ENCODE peak calls at places on chromosome 21, in six cellular contexts. One of them, this sample, is unnamed.

GRCh38 chr21:16573581-16573980 is 843.8 kb downstream of the USP25 start:
- DNase-seq in IMR-90: peak; percentile 76
- DNase-seq in H1: no peak
- DNase-seq in neuronal stem cell: no peak
- DNase-seq in mesendoderm: peak; percentile 47
- DNase-seq in H9: no peak
- DNase-seq in this sample: peak; percentile 33

GRCh38 chr21:41124626-41125240 is 43.2 kb upstream of the BACE2 start:
- DNase-seq in mesendoderm: no peak
- DNase-seq in H1: no peak
- DNase-seq in neuronal stem cell: no peak
- DNase-seq in IMR-90: no peak
- DNase-seq in H9: no peak
- DNase-seq in this sample: no peak

GRCh38 chr21:36966846-36967657 is 583 bp upstream of the HLCS start:
- DNase-seq in H1: no peak
- DNase-seq in neuronal stem cell: no peak
- DNase-seq in IMR-90: no peak
- DNase-seq in H9: no peak
- DNase-seq in mesendoderm: peak; percentile 67
- DNase-seq in this sample: peak; percentile 37

GRCh38 chr21:34967509-34968289 is 81.4 kb downstream of the RUNX1 start:
- DNase-seq in neuronal stem cell: no peak
- DNase-seq in H1: no peak
- DNase-seq in mesendoderm: peak; percentile 44
- DNase-seq in H9: no peak
- DNase-seq in IMR-90: peak; percentile 35
- DNase-seq in this sample: peak; percentile 86

GRCh38 chr21:31945116-31945515 is 72.3 kb downstream of the HUNK start:
- DNase-seq in H1: no peak
- DNase-seq in H9: no peak
- DNase-seq in mesendoderm: no peak
- DNase-seq in neuronal stem cell: no peak
- DNase-seq in IMR-90: no peak
- DNase-seq in this sample: no peak

GRCh38 chr21:36203603-36203889 is 46.9 kb downstream of the DOP1B start:
- DNase-seq in IMR-90: peak; percentile 92
- DNase-seq in H1: no peak
- DNase-seq in mesendoderm: peak; percentile 56
- DNase-seq in H9: no peak
- DNase-seq in neuronal stem cell: no peak
- DNase-seq in this sample: peak; percentile 74

GRCh38 chr21:27077501-27077900 is 110.6 kb upstream of the ADAMTS5 start:
- DNase-seq in IMR-90: peak; percentile 17
- DNase-seq in mesendoderm: no peak
- DNase-seq in H9: no peak
- DNase-seq in neuronal stem cell: no peak
- DNase-seq in H1: no peak
- DNase-seq in this sample: peak; percentile 9

GRCh38 chr21:35324372-35325220 is 275.5 kb upstream of the RUNX1 start:
- DNase-seq in H9: no peak
- DNase-seq in neuronal stem cell: no peak
- DNase-seq in IMR-90: peak; percentile 63
- DNase-seq in H1: no peak
- DNase-seq in mesendoderm: peak; percentile 39
- DNase-seq in this sample: peak; percentile 88

GRCh38 chr21:14888202-14888601 is 176.6 kb downstream of the NRIP1 start:
- DNase-seq in neuronal stem cell: no peak
- DNase-seq in H1: no peak
- DNase-seq in H9: no peak
- DNase-seq in IMR-90: no peak
- DNase-seq in mesendoderm: no peak
- DNase-seq in this sample: no peak
- H2AK5ac ChIP-seq in neuronal stem cell: no peak overlapping the region
- H2AK5ac ChIP-seq in H1: no peak overlapping the region
- H2AK5ac ChIP-seq in H9: no peak overlapping the region
- H2AK5ac ChIP-seq in IMR-90: no peak overlapping the region
- H2AK5ac ChIP-seq in mesendoderm: no peak overlapping the region
- H2AK5ac ChIP-seq in this sample: no peak overlapping the region

GRCh38 chr21:45330851-45331261 is 43.2 kb upstream of the POFUT2 start:
- DNase-seq in mesendoderm: no peak
- DNase-seq in H1: no peak
- DNase-seq in H9: peak; percentile 24
- DNase-seq in IMR-90: no peak
- DNase-seq in neuronal stem cell: no peak
- DNase-seq in this sample: no peak

GRCh38 chr21:45327458-45328197 is 39.9 kb upstream of the POFUT2 start:
- DNase-seq in H1: no peak
- DNase-seq in mesendoderm: no peak
- DNase-seq in IMR-90: no peak
- DNase-seq in neuronal stem cell: no peak
- DNase-seq in H9: no peak
- DNase-seq in this sample: no peak

GRCh38 chr21:45330075-45330781 is 42.5 kb upstream of the POFUT2 start:
- DNase-seq in neuronal stem cell: no peak
- DNase-seq in IMR-90: peak; percentile 88
- DNase-seq in mesendoderm: peak; percentile 97
- DNase-seq in H9: peak; percentile 47
- DNase-seq in H1: peak; percentile 58
- DNase-seq in this sample: peak; percentile 88

GRCh38 chr21:45328198-45329087 is 40.7 kb upstream of the POFUT2 start:
- DNase-seq in neuronal stem cell: no peak
- DNase-seq in H9: no peak
- DNase-seq in H1: no peak
- DNase-seq in IMR-90: no peak
- DNase-seq in mesendoderm: no peak
- DNase-seq in this sample: no peak

DNA sequence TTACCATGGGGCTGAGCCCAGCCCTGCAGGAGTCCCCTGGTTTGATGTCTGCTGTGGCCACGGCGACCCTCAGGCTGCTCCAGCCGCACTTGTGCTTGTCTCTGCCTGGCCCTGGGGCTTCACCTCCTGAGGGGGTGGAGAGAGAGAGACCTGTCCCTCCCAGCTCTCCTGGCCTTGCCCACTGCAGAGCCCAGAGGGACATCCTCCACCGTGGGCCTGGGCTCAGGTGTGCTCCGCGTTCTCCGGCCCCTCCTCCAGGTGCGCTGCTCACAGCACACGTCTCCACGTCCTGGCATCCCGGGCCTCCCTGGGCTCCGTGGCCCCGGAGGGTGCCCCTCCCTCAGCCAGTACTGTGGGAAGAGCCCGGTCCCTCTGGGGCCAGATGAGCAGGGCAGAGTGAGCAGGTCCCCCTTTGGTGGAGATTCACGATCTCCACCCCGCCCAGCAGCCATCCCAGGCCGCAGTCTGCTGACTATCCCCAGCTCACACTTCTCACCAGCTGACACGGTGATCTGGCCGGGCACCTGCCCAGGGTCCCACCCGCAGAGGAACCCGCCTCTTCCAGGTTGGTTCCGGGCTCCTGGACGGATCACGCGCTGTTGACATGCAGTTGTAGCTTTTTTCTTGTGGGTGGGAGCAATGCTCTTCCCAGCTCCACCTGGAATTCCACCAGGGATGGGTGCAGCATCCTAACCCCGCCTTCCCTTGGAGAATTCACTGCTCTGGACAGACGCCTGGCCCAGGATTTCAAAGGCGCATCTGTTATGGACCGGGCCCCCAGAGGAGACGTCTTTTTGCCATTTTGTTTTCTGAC is 41.8 kb upstream of the POFUT2 start:
- DNase-seq in IMR-90: no peak
- DNase-seq in H1: no peak
- DNase-seq in H9: no peak
- DNase-seq in neuronal stem cell: no peak
- DNase-seq in mesendoderm: peak; percentile 66
- DNase-seq in this sample: no peak
- H2AK5ac ChIP-seq in IMR-90: peak overlapping the region; percentile 92
- H2AK5ac ChIP-seq in H1: peak overlapping the region; percentile 13
- H2AK5ac ChIP-seq in H9: no peak overlapping the region
- H2AK5ac ChIP-seq in neuronal stem cell: peak overlapping the region; percentile 88
- H2AK5ac ChIP-seq in mesendoderm: peak overlapping the region; percentile 58
- H2AK5ac ChIP-seq in this sample: peak overlapping the region; percentile 100

GRCh38 chr21:42294273-42294880 is 20.8 kb downstream of the TFF3 start:
- DNase-seq in IMR-90: no peak
- DNase-seq in neuronal stem cell: no peak
- DNase-seq in mesendoderm: no peak
- DNase-seq in H1: no peak
- DNase-seq in H9: no peak
- DNase-seq in this sample: no peak
- H2AK5ac ChIP-seq in IMR-90: no peak overlapping the region
- H2AK5ac ChIP-seq in neuronal stem cell: peak overlapping the region; percentile 43
- H2AK5ac ChIP-seq in mesendoderm: no peak overlapping the region
- H2AK5ac ChIP-seq in H1: no peak overlapping the region
- H2AK5ac ChIP-seq in H9: no peak overlapping the region
- H2AK5ac ChIP-seq in this sample: no peak overlapping the region

DNA sequence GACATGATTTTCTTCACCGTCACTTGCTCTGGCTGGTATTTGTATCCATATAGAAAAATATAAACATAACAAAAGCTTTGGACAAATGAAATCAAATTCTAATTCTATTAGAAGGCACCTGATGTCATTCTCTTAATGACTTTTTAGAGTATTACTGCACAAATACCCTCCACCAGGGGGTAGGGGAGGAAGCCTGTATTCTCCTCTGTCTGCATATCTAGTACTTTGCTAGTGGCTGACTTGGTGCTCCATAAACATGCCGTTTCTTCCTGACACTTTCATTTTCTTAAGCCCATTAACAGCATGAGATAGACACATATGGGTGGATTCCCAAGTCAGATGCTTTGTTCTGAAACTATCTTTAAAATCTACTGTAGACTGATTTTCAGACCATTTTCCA is 20.6 kb upstream of the KCNJ15 start:
- DNase-seq in H1: no peak
- DNase-seq in neuronal stem cell: no peak
- DNase-seq in H9: no peak
- DNase-seq in mesendoderm: peak; percentile 48
- DNase-seq in IMR-90: no peak
- DNase-seq in this sample: peak; percentile 25
- H2AK5ac ChIP-seq in H1: no peak overlapping the region
- H2AK5ac ChIP-seq in neuronal stem cell: no peak overlapping the region
- H2AK5ac ChIP-seq in H9: no peak overlapping the region
- H2AK5ac ChIP-seq in mesendoderm: no peak overlapping the region
- H2AK5ac ChIP-seq in IMR-90: no peak overlapping the region
- H2AK5ac ChIP-seq in this sample: peak overlapping the region; percentile 99

GRCh38 chr21:17612565-17613241 is at the start of gene BTG3:
- DNase-seq in neuronal stem cell: peak; percentile 76
- DNase-seq in IMR-90: peak; percentile 76
- DNase-seq in H9: peak; percentile 80
- DNase-seq in mesendoderm: peak; percentile 84
- DNase-seq in H1: peak; percentile 17
- DNase-seq in this sample: peak; percentile 76

GRCh38 chr21:17613242-17613676 is 558 bp upstream of the BTG3 start:
- DNase-seq in H9: no peak
- DNase-seq in H1: no peak
- DNase-seq in IMR-90: no peak
- DNase-seq in neuronal stem cell: peak; percentile 4
- DNase-seq in mesendoderm: no peak
- DNase-seq in this sample: peak; percentile 28

GRCh38 chr21:17610862-17611261 is 1.8 kb downstream of the BTG3 start:
- DNase-seq in mesendoderm: no peak
- DNase-seq in neuronal stem cell: no peak
- DNase-seq in H9: no peak
- DNase-seq in IMR-90: peak; percentile 11
- DNase-seq in H1: no peak
- DNase-seq in this sample: no peak

GRCh38 chr21:17612023-17612564 is 607 bp downstream of the BTG3 start:
- DNase-seq in IMR-90: peak; percentile 59
- DNase-seq in mesendoderm: peak; percentile 60
- DNase-seq in neuronal stem cell: peak; percentile 14
- DNase-seq in H1: no peak
- DNase-seq in H9: peak; percentile 31
- DNase-seq in this sample: peak; percentile 88

DNA sequence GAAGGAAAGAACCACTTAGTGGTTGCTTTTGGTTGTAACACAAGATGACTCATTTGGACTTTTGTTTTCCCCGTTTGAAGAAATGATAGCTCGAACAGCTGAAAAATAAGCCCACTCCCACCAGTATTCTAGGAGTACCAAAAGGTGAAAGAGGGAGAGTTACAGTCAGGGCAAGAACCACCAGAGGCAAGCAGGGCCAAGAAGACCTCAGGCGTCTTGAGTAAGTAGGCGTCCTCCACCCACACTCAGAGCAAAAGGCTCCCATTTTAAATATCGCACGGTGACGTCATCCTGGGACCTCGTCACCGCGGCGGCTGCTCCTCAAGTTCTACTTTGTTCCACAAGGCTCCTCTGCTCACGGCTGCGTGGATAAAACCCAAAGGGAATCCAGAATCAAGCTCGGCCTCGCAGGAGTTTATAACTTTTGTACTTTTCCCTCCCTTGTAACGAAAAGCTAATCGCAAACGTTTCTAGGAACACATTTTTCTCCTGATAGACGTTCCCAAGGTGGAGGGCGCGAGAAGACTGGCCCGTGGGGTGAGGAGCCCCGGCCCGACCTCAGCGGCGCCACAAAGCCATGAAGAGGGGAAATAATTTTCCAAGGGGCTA is 1.2 kb downstream of the BTG3 start:
- DNase-seq in neuronal stem cell: peak; percentile 53
- DNase-seq in H9: peak; percentile 70
- DNase-seq in H1: no peak
- DNase-seq in mesendoderm: peak; percentile 90
- DNase-seq in IMR-90: peak; percentile 94
- DNase-seq in this sample: peak; percentile 95
- H2AK5ac ChIP-seq in neuronal stem cell: peak overlapping the region; percentile 79
- H2AK5ac ChIP-seq in H9: no peak overlapping the region
- H2AK5ac ChIP-seq in H1: no peak overlapping the region
- H2AK5ac ChIP-seq in mesendoderm: no peak overlapping the region
- H2AK5ac ChIP-seq in IMR-90: peak overlapping the region; percentile 25
- H2AK5ac ChIP-seq in this sample: no peak overlapping the region

GRCh38 chr21:29179503-29179902 is 49.1 kb downstream of the MAP3K7CL start:
- DNase-seq in H9: no peak
- DNase-seq in H1: no peak
- DNase-seq in IMR-90: no peak
- DNase-seq in mesendoderm: no peak
- DNase-seq in neuronal stem cell: no peak
- DNase-seq in this sample: no peak
- H2AK5ac ChIP-seq in H9: no peak overlapping the region
- H2AK5ac ChIP-seq in H1: no peak overlapping the region
- H2AK5ac ChIP-seq in IMR-90: peak overlapping the region; percentile 84
- H2AK5ac ChIP-seq in mesendoderm: no peak overlapping the region
- H2AK5ac ChIP-seq in neuronal stem cell: no peak overlapping the region
- H2AK5ac ChIP-seq in this sample: peak overlapping the region; percentile 93